ENCODE peak calls at places on chromosomes 3 and 15, in eight cellular contexts. X is midbrain, S is Kasumi-1, H is fibroblast of the aortic adventitia, P is LoVo, Q is AG10803, I is tibial artery, O is endothelial cell of umbilical vein. W is an unnamed sample.

GRCh38 chr15:46410681-46411080 is 775.9 kb downstream of the SQOR start:
- DNase-seq in X (no peak), S (no peak), H (no peak), P (no peak), Q (no peak), I (no peak), O (no peak), W (no peak)

GRCh38 chr3:182212479-182213076 is 500.9 kb downstream of the SOX2 start:
- DNase-seq in X (no peak), S (no peak), H (peak), P (peak), Q (peak), I (no peak), O (peak), W (no peak)

GRCh38 chr15:64051093-64051402 is 4.8 kb upstream of the DAPK2 start:
- DNase-seq in X (no peak), S (no peak), H (no peak), P (no peak), Q (no peak), I (no peak), O (no peak), W (no peak)

GRCh38 chr3:56702487-56703315 is 19.6 kb upstream of the TASOR start:
- DNase-seq in X (peak), S (peak), H (peak), P (peak), Q (peak), I (peak), O (peak), W (peak)

GRCh38 chr3:63964287-63965073 is 52.3 kb upstream of the SCAANT1 start:
- DNase-seq in X (no peak), S (no peak), H (no peak), P (no peak), Q (no peak), I (no peak), O (no peak), W (no peak)

GRCh38 chr3:196596355-196596754 is 27.9 kb downstream of the FBXO45 start:
- DNase-seq in X (no peak), S (no peak), H (no peak), P (no peak), Q (no peak), I (no peak), O (no peak), W (no peak)

GRCh38 chr3:45994661-45995369 is 809 bp downstream of the FYCO1 start:
- DNase-seq in X (no peak), S (peak), H (no peak), P (peak), Q (no peak), I (no peak), O (no peak), W (no peak)

GRCh38 chr3:24830230-24831152 is 335.8 kb upstream of the THRB start:
- DNase-seq in X (no peak), S (no peak), H (no peak), P (no peak), Q (no peak), I (peak), O (no peak), W (no peak)

GRCh38 chr3:194075088-194075615 is 60.8 kb upstream of the HES1 start:
- DNase-seq in X (no peak), S (no peak), H (no peak), P (no peak), Q (no peak), I (no peak), O (no peak), W (no peak)

GRCh38 chr3:171824824-171825221 is 14.5 kb upstream of the PLD1 start:
- DNase-seq in X (no peak), S (no peak), H (no peak), P (no peak), Q (peak), I (no peak), O (no peak), W (no peak)

GRCh38 chr3:17411157-17411877 is 331.1 kb downstream of the TBC1D5 start:
- DNase-seq in X (no peak), S (no peak), H (peak), P (no peak), Q (no peak), I (no peak), O (no peak), W (no peak)

GRCh38 chr15:80202016-80202315 is 49.2 kb downstream of the FAH start:
- DNase-seq in X (no peak), S (no peak), H (no peak), P (no peak), Q (no peak), I (no peak), O (no peak), W (no peak)

GRCh38 chr15:90465140-90465929 is 64.4 kb upstream of the CRTC3 start:
- DNase-seq in X (no peak), S (no peak), H (peak), P (no peak), Q (peak), I (no peak), O (peak), W (peak)

GRCh38 chr3:72306800-72307341 is 521.9 kb upstream of the PROK2 start:
- DNase-seq in X (no peak), S (no peak), H (peak), P (no peak), Q (peak), I (no peak), O (peak), W (peak)

GRCh38 chr3:156764761-156765160 is 61.4 kb upstream of the LEKR1 start:
- DNase-seq in X (no peak), S (no peak), H (no peak), P (no peak), Q (no peak), I (no peak), O (peak), W (no peak)

GRCh38 chr3:5295191-5295690 is 107.7 kb downstream of the EDEM1 start:
- DNase-seq in X (no peak), S (no peak), H (no peak), P (no peak), Q (no peak), I (no peak), O (no peak), W (no peak)

GRCh38 chr15:49182128-49182527 is 12.1 kb downstream of the GALK2 start:
- DNase-seq in X (no peak), S (no peak), H (no peak), P (no peak), Q (no peak), I (no peak), O (no peak), W (no peak)

GRCh38 chr3:124092811-124093210 is 100.9 kb upstream of the ROPN1 start:
- DNase-seq in X (no peak), S (no peak), H (no peak), P (no peak), Q (no peak), I (no peak), O (no peak), W (no peak)

GRCh38 chr3:153343988-153344782 is 182.2 kb downstream of the RAP2B start:
- DNase-seq in X (no peak), S (no peak), H (no peak), P (no peak), Q (no peak), I (no peak), O (no peak), W (no peak)

GRCh38 chr15:99931703-99932603 is 198.7 kb upstream of the LYSMD4 start:
- DNase-seq in X (no peak), S (no peak), H (no peak), P (no peak), Q (no peak), I (no peak), O (no peak), W (no peak)

GRCh38 chr3:133014325-133014724 is 23.9 kb upstream of the TMEM108 start:
- DNase-seq in X (no peak), S (no peak), H (no peak), P (no peak), Q (no peak), I (no peak), O (no peak), W (no peak)

GRCh38 chr3:157360044-157360443 is 76.6 kb upstream of the PTX3 start:
- DNase-seq in X (no peak), S (no peak), H (peak), P (peak), Q (peak), I (no peak), O (peak), W (peak)

GRCh38 chr3:8621872-8622271 is 22.7 kb downstream of the SSUH2 start:
- DNase-seq in X (no peak), S (no peak), H (peak), P (no peak), Q (peak), I (peak), O (no peak), W (peak)

GRCh38 chr3:99537416-99537815 is 101.0 kb upstream of the COL8A1 start:
- DNase-seq in X (no peak), S (no peak), H (no peak), P (no peak), Q (no peak), I (no peak), O (no peak), W (no peak)

GRCh38 chr3:129343643-129344360 is 65.1 kb downstream of the HMCES start:
- DNase-seq in X (peak), S (peak), H (peak), P (no peak), Q (peak), I (no peak), O (no peak), W (no peak)

GRCh38 chr15:63466378-63467192 is 37.8 kb upstream of the USP3 start:
- DNase-seq in X (peak), S (peak), H (peak), P (peak), Q (peak), I (no peak), O (peak), W (peak)

GRCh38 chr3:32004111-32004790 is 22.7 kb downstream of the ZNF860 start:
- DNase-seq in X (no peak), S (peak), H (no peak), P (no peak), Q (no peak), I (no peak), O (no peak), W (no peak)

GRCh38 chr3:46470831-46471230 is 6.1 kb upstream of the LTF start:
- DNase-seq in X (no peak), S (no peak), H (no peak), P (no peak), Q (no peak), I (no peak), O (no peak), W (no peak)

GRCh38 chr15:34109775-34110663 is 8.1 kb downstream of the PGBD4 start:
- DNase-seq in X (peak), S (peak), H (peak), P (peak), Q (peak), I (no peak), O (peak), W (peak)

GRCh38 chr15:43498988-43499387 is 6.0 kb upstream of the TP53BP1 start:
- DNase-seq in X (no peak), S (no peak), H (no peak), P (no peak), Q (no peak), I (no peak), O (no peak), W (no peak)

GRCh38 chr3:119194237-119195150 is 21.1 kb downstream of the UPK1B start:
- DNase-seq in X (no peak), S (no peak), H (no peak), P (no peak), Q (peak), I (no peak), O (no peak), W (no peak)

GRCh38 chr15:63588826-63589225 is 8.4 kb upstream of the FBXL22 start:
- DNase-seq in X (no peak), S (no peak), H (no peak), P (no peak), Q (no peak), I (no peak), O (no peak), W (no peak)

GRCh38 chr3:48560648-48561018 is 2.9 kb downstream of the UCN2 start:
- DNase-seq in X (no peak), S (no peak), H (no peak), P (no peak), Q (no peak), I (peak), O (no peak), W (no peak)

GRCh38 chr15:99507732-99508571 is 57.8 kb upstream of the MEF2A start:
- DNase-seq in X (peak), S (peak), H (peak), P (no peak), Q (peak), I (peak), O (no peak), W (no peak)

GRCh38 chr3:30145281-30145680 is 461.1 kb upstream of the TGFBR2 start:
- DNase-seq in X (no peak), S (no peak), H (no peak), P (no peak), Q (peak), I (no peak), O (no peak), W (no peak)

GRCh38 chr3:107674371-107674770 is 151.6 kb downstream of the BBX start:
- DNase-seq in X (peak), S (no peak), H (peak), P (no peak), Q (no peak), I (peak), O (no peak), W (peak)

GRCh38 chr15:42130246-42130986 is 26.0 kb downstream of the PLA2G4F start:
- DNase-seq in X (no peak), S (no peak), H (no peak), P (no peak), Q (no peak), I (no peak), O (no peak), W (no peak)

W was measured in fibroblast of gingiva.